ENCODE peak calls at places on chromosomes 5 and 9, in ten cellular contexts. T, B, N, R, A, M, H, L, G and U are unnamed samples.

GRCh38 chr5:79025054-79025465 is 40.0 kb upstream of the ARSB start:
- DNase-seq in N (peak; percentile 50), H (peak; percentile 55), A (peak; percentile 74), L (peak; percentile 73), G (peak; percentile 36), B (peak; percentile 76), M (peak; percentile 56), T (peak; percentile 77), R (peak; percentile 37), U (peak; percentile 89)

GRCh38 chr5:157487358-157487757 is 27.3 kb downstream of the NIPAL4 start:
- DNase-seq in B (peak; percentile 38), T (no peak), H (no peak), N (no peak), R (no peak), M (peak; percentile 67), G (no peak), A (no peak), L (no peak), U (no peak)

GRCh38 chr9:115167175-115167574 is 49.2 kb upstream of the TNC start:
- DNase-seq in B (no peak), N (no peak), M (no peak), G (peak; percentile 69), T (no peak), L (no peak), A (peak; percentile 87), R (no peak), H (no peak), U (peak; percentile 92)

GRCh38 chr5:112396430-112396829 is 22.6 kb downstream of the EPB41L4A start:
- DNase-seq in B (no peak), H (no peak), R (no peak), G (no peak), T (no peak), A (no peak), N (no peak), L (peak; percentile 55), M (no peak), U (no peak)

GRCh38 chr9:70049236-70049635 is 5.6 kb downstream of the MAMDC2 start:
- DNase-seq in T (no peak), N (no peak), A (peak; percentile 76), H (peak; percentile 49), G (peak; percentile 72), L (no peak), M (peak; percentile 57), B (peak; percentile 94), R (no peak), U (peak; percentile 82)

GRCh38 chr9:23375511-23375910 is 450.5 kb downstream of the ELAVL2 start:
- DNase-seq in N (no peak), L (peak; percentile 42), G (no peak), T (peak; percentile 1), R (no peak), H (no peak), M (no peak), A (peak; percentile 83), B (no peak), U (no peak)

GRCh38 chr9:123637940-123638634 is 282.1 kb downstream of the CRB2 start:
- DNase-seq in L (no peak), N (no peak), T (no peak), H (no peak), B (no peak), G (no peak), R (peak; percentile 70), A (no peak), M (peak; percentile 20), U (no peak)

GRCh38 chr9:113343732-113344231 is 3.7 kb upstream of the WDR31 start:
- DNase-seq in G (peak; percentile 44), B (peak; percentile 98), A (peak; percentile 42), R (no peak), M (peak; percentile 86), L (peak; percentile 68), T (peak; percentile 95), H (peak; percentile 27), N (no peak), U (peak; percentile 51)

GRCh38 chr5:140557965-140558364 is 692 bp upstream of the SRA1 start:
- DNase-seq in B (peak; percentile 26), L (no peak), M (no peak), N (no peak), G (no peak), R (no peak), T (no peak), A (no peak), H (no peak), U (no peak)

GRCh38 chr5:140555747-140556312 is 1.4 kb downstream of the SRA1 start:
- DNase-seq in N (no peak), T (no peak), G (no peak), B (no peak), R (no peak), M (no peak), L (no peak), A (peak; percentile 34), H (no peak), U (no peak)

GRCh38 chr5:140557136-140557805 is at the start of gene SRA1:
- DNase-seq in T (peak; percentile 93), G (peak; percentile 91), N (peak; percentile 97), A (peak; percentile 96), H (peak; percentile 94), B (peak; percentile 96), L (peak; percentile 96), M (peak; percentile 95), R (peak; percentile 75), U (peak; percentile 97)

GRCh38 chr5:140554454-140554853 is 2.8 kb downstream of the SRA1 start:
- DNase-seq in L (no peak), A (peak; percentile 77), N (no peak), B (no peak), G (peak; percentile 73), H (no peak), R (no peak), M (no peak), T (no peak), U (peak; percentile 53)

DNA sequence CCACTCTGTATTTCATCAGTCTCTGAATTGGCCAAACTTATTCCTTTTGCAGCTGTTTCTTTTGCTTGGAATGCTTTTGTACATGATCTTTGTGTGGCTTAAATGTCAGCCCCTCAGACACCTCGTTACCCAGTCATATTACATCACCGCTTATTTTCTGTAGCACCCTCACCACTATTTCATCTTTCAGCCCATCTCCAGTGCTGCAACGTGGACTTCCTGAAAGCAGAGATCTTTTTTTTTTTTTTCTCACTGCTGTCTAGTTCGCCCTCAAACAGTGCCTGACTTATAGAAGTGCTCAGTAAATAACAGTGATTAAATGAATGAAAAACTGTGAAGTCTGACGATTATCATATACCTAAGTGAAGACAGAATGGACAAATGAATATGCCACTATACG is 835 bp downstream of the SRA1 start:
- DNase-seq in G (no peak), B (no peak), N (no peak), H (no peak), T (no peak), L (no peak), M (no peak), A (peak; percentile 62), R (no peak), U (peak; percentile 32)
- H3K4me3 ChIP-seq in G (peak overlapping the region; percentile 84), B (peak overlapping the region; percentile 77), N (peak overlapping the region; percentile 82), H (peak overlapping the region; percentile 86), T (peak overlapping the region; percentile 90), L (peak overlapping the region; percentile 84), M (peak overlapping the region; percentile 65), A (peak overlapping the region; percentile 86), R (peak overlapping the region; percentile 60), U (peak overlapping the region; percentile 78)

GRCh38 chr9:135960328-135961276 is 571 bp downstream of the UBAC1 start:
- DNase-seq in R (no peak), N (peak; percentile 91), L (no peak), G (no peak), T (peak; percentile 70), A (peak; percentile 64), M (peak; percentile 21), B (no peak), H (no peak), U (peak; percentile 47)

GRCh38 chr9:135963338-135963737 is 2.2 kb upstream of the UBAC1 start:
- DNase-seq in M (no peak), T (no peak), G (no peak), B (no peak), N (no peak), L (no peak), H (no peak), A (no peak), R (no peak), U (no peak)

GRCh38 chr9:135961277-135961705 is at the start of gene UBAC1:
- DNase-seq in A (peak; percentile 98), L (peak; percentile 98), G (peak; percentile 86), R (peak; percentile 96), H (peak; percentile 97), N (peak; percentile 100), M (peak; percentile 97), T (peak; percentile 98), B (peak; percentile 98), U (peak; percentile 97)

GRCh38 chr9:135962696-135963307 is 1.6 kb upstream of the UBAC1 start:
- DNase-seq in G (no peak), A (no peak), T (no peak), H (no peak), M (no peak), B (no peak), N (no peak), R (no peak), L (no peak), U (no peak)

DNA sequence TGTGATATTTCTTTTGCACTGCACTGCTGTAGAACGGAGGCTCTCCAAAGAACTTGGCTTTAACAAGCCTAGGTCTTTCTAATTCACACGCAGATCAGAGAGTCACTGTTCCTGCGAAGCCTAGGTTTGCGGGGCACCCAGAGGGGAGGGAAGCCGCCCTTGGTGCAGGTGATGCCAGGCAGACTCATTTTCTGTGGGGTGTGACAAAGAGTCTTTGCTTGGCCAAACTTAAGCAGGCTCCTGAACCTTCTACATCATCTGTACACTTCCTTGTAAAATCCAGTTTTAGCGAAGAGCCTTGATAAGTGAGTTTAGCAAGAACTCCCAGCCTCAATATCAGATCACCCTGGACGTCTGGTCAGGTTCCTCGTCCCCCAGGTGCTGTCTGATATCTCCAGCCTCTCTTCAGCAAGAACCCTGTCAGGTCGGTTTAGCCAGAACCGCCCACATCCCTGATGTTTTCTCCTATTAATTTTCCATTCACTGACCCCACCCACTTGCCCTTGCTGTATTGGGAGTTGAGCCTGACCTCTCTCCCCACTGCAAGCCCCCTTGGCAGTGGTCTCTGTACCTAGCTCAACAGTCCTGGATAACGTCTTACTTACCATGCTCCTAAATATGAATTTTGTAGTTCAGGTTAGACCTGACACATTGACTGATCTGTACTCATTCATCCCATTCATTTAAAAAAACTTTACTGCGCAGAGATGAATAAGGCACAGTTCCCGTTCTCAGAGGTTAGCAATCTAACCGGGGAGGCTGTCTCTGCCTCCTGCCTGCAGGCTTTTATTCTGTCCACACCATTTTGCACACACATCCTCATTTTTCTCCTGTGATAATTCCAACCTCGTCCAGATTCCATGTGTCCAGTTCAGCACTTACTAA is 880 bp upstream of the UBAC1 start:
- DNase-seq in R (no peak), A (no peak), T (no peak), N (peak; percentile 71), L (no peak), M (no peak), B (no peak), H (no peak), G (no peak), U (no peak)
- H3K4me3 ChIP-seq in R (no peak overlapping the region), A (peak overlapping the region; percentile 20), T (no peak overlapping the region), N (no peak overlapping the region), L (no peak overlapping the region), M (no peak overlapping the region), B (no peak overlapping the region), H (peak overlapping the region; percentile 52), G (no peak overlapping the region), U (no peak overlapping the region)

DNA sequence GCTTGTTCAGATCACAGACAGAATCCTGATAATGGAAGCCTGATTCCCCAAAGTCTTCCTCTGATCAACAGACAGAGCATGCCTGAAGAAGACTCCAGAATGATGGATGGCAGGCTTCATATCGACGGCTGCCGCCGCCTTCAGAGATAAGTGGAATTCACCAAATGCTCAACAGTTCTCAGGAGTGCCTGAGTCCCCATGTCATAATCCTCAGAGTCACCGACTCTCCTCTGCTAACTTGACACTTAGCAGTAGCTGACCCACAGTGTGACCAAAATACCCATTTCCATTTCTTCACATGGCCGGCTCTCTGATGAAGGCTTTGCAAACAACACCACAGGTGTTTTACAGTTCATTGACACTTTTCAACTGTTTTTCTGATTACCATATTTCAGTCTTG is 58.7 kb downstream of the PRDM6 start:
- DNase-seq in H (no peak), N (no peak), T (peak; percentile 46), B (no peak), R (no peak), G (no peak), M (no peak), L (no peak), A (no peak), U (no peak)
- H3K4me3 ChIP-seq in H (no peak overlapping the region), N (no peak overlapping the region), T (no peak overlapping the region), B (no peak overlapping the region), R (no peak overlapping the region), G (no peak overlapping the region), M (no peak overlapping the region), L (no peak overlapping the region), A (no peak overlapping the region), U (no peak overlapping the region)

GRCh38 chr5:142427529-142427928 is 102.7 kb upstream of the SPRY4 start:
- DNase-seq in T (no peak), A (no peak), B (no peak), L (no peak), R (no peak), G (no peak), N (no peak), H (no peak), M (no peak), U (no peak)

GRCh38 chr5:142428036-142428772 is 103.4 kb upstream of the SPRY4 start:
- DNase-seq in G (no peak), B (no peak), T (no peak), H (no peak), N (no peak), L (no peak), M (no peak), A (no peak), R (no peak), U (no peak)

GRCh38 chr5:142425286-142426065 is 100.7 kb upstream of the SPRY4 start:
- DNase-seq in H (no peak), G (no peak), T (no peak), N (no peak), L (no peak), B (no peak), M (no peak), R (no peak), A (peak; percentile 77), U (peak; percentile 78)

GRCh38 chr5:142426129-142426641 is 101.4 kb upstream of the SPRY4 start:
- DNase-seq in T (no peak), M (peak; percentile 42), N (no peak), R (peak; percentile 76), L (no peak), B (peak; percentile 80), H (peak; percentile 57), G (peak; percentile 79), A (peak; percentile 38), U (no peak)

DNA sequence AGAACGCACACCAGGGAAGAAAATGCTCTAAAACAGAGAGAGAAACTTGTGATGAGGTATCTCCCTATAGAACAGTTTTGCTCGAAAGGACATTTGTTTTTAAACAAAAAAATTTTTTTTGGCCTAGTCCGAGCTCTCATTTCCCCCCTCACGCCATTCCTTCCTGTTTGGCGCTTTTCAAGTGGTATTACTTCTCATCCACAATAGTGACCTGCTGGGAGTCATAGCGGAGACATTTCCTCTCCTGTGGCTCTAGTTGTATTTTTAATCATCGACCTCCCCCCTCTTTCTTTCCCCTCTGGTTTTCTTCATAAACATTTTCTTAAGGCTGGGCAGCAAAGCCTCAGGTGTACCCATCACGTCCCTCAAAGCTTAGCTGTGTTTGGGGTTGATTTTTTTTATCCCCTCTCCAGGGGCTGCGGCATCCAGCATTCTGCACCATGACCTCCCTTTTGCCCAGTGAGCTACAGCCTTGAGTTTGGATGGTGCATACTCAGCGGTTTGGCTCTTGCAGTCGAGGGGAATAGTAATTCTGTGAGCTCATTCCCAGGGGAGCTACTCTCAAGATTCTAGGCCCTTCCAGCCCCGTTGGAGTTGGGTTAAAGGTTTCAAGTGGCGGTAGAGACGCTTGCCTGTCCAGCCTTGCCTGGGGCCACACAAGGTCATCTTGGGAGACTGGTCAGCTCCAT is 102.0 kb upstream of the SPRY4 start:
- DNase-seq in L (no peak), A (no peak), B (no peak), H (no peak), R (no peak), T (no peak), G (peak; percentile 81), N (no peak), M (no peak), U (no peak)
- H3K4me3 ChIP-seq in L (no peak overlapping the region), A (no peak overlapping the region), B (no peak overlapping the region), H (no peak overlapping the region), R (no peak overlapping the region), T (no peak overlapping the region), G (no peak overlapping the region), N (no peak overlapping the region), M (no peak overlapping the region), U (no peak overlapping the region)